ENCODE peak calls at places on chromosomes 12 and 14, in four cellular contexts. P is ureter, M is epithelial cell of proximal tubule, N is T-helper 9 cell. A is an unnamed sample.

GRCh38 chr14:61498811-61499210 is 177.4 kb downstream of the PRKCH start:
- DNase-seq in P (no peak), N (no peak), M (no peak), A (no peak)

GRCh38 chr12:52139579-52140062 is 52.2 kb downstream of the KRT80 start:
- DNase-seq in M (no peak), P (no peak), N (peak; percentile 19), A (no peak)

GRCh38 chr12:10098762-10099161 is at the start of gene CLEC1A:
- DNase-seq in P (no peak), M (no peak), N (no peak), A (peak; percentile 44)

GRCh38 chr12:47282206-47282605 is 202.4 kb upstream of the AMIGO2 start:
- DNase-seq in N (no peak), P (no peak), M (no peak), A (no peak)

GRCh38 chr12:115440438-115440837 is 756.5 kb upstream of the TBX3 start:
- DNase-seq in P (no peak), N (no peak), M (peak; percentile 9), A (no peak)

GRCh38 chr12:87848248-87848868 is 180.8 kb downstream of the C12orf50 start:
- DNase-seq in P (no peak), N (no peak), M (peak; percentile 38), A (peak; percentile 63)

GRCh38 chr12:22275847-22276246 is 58.7 kb downstream of the ST8SIA1 start:
- DNase-seq in N (no peak), P (peak; percentile 86), M (peak; percentile 89), A (no peak)

GRCh38 chr12:77337327-77337726 is 272.0 kb upstream of the E2F7 start:
- DNase-seq in N (no peak), P (no peak), M (no peak), A (no peak)

GRCh38 chr12:977163-977562 is 13.9 kb upstream of the ERC1 start:
- DNase-seq in N (no peak), P (no peak), M (no peak), A (no peak)

GRCh38 chr12:113048716-113049127 is 7.8 kb upstream of the DTX1 start:
- DNase-seq in P (peak; percentile 65), M (no peak), N (peak; percentile 44), A (no peak)

GRCh38 chr12:42130670-42131402 is 13.8 kb downstream of the GXYLT1 start:
- DNase-seq in N (no peak), P (no peak), M (no peak), A (no peak)

GRCh38 chr12:22333186-22333745 is 1.2 kb downstream of the ST8SIA1 start:
- DNase-seq in M (no peak), N (no peak), P (no peak), A (no peak)

GRCh38 chr14:92627707-92628215 is 114.2 kb downstream of the RIN3 start:
- DNase-seq in P (no peak), N (no peak), M (no peak), A (no peak)

GRCh38 chr12:55713721-55714120 is 2.1 kb upstream of the BLOC1S1 start:
- DNase-seq in N (no peak), M (no peak), P (no peak), A (no peak)

GRCh38 chr12:50579757-50580267 is 75.0 kb downstream of the DIP2B start:
- DNase-seq in M (peak; percentile 59), N (no peak), P (no peak), A (no peak)

GRCh38 chr14:55752580-55753365 is 172.8 kb downstream of the KTN1 start:
- DNase-seq in P (peak; percentile 68), N (no peak), M (no peak), A (peak; percentile 66)

GRCh38 chr12:123732251-123732650 is 20.1 kb downstream of the ATP6V0A2 start:
- DNase-seq in N (no peak), P (no peak), M (no peak), A (no peak)

GRCh38 chr12:65823481-65824313 is 586 bp upstream of the HMGA2 start:
- DNase-seq in P (no peak), N (no peak), M (no peak), A (no peak)

GRCh38 chr14:44895716-44896115 is 66.0 kb downstream of the KLHL28 start:
- DNase-seq in M (peak; percentile 74), P (no peak), N (no peak), A (no peak)

GRCh38 chr12:1300460-1300859 is 293.9 kb downstream of the FBXL14 start:
- DNase-seq in M (no peak), P (no peak), N (no peak), A (no peak)

GRCh38 chr12:1936406-1937320 is 18.2 kb upstream of the CACNA2D4 start:
- DNase-seq in N (no peak), P (peak; percentile 70), M (peak; percentile 15), A (no peak)

GRCh38 chr12:96047621-96048211 is 12.3 kb upstream of the LTA4H start:
- DNase-seq in P (peak; percentile 50), N (no peak), M (no peak), A (peak; percentile 33)

GRCh38 chr12:121534495-121535148 is 46.2 kb downstream of the KDM2B start:
- DNase-seq in N (peak; percentile 63), P (no peak), M (no peak), A (no peak)

GRCh38 chr12:56521590-56522371 is at the start of gene RBMS2:
- DNase-seq in N (peak; percentile 27), M (peak; percentile 86), P (peak; percentile 79), A (peak; percentile 87)

GRCh38 chr14:70770490-70770889 is 38.8 kb downstream of the MAP3K9 start:
- DNase-seq in P (no peak), N (no peak), M (no peak), A (no peak)

GRCh38 chr14:100604709-100605108 is 17.5 kb upstream of the BEGAIN start:
- DNase-seq in M (no peak), N (no peak), P (no peak), A (no peak)

GRCh38 chr14:89771251-89771650 is 183.3 kb downstream of the EFCAB11 start:
- DNase-seq in N (no peak), P (no peak), M (no peak), A (no peak)

GRCh38 chr12:105235747-105236476 is at the start of gene APPL2:
- DNase-seq in P (peak; percentile 92), N (peak; percentile 63), M (no peak), A (no peak)

GRCh38 chr14:36019126-36019525 is 157.4 kb downstream of the PTCSC3 start:
- DNase-seq in P (no peak), M (no peak), N (no peak), A (no peak)

GRCh38 chr14:89060191-89060590 is 235.7 kb downstream of the TTC8 start:
- DNase-seq in P (no peak), M (no peak), N (no peak), A (no peak)

GRCh38 chr12:27589419-27589818 is 65.4 kb downstream of the PPFIBP1 start:
- DNase-seq in M (no peak), N (no peak), P (no peak), A (no peak)

GRCh38 chr12:2666411-2666810 is 128.4 kb upstream of the FKBP4 start:
- DNase-seq in N (no peak), M (no peak), P (no peak), A (no peak)

GRCh38 chr14:81313775-81314429 is 86.2 kb downstream of the STON2 start:
- DNase-seq in N (no peak), M (peak; percentile 40), P (no peak), A (no peak)

GRCh38 chr12:52644078-52644415 is 8.0 kb downstream of the KRT2 start:
- DNase-seq in N (no peak), P (no peak), M (no peak), A (no peak)

GRCh38 chr14:31992051-31992450 is 85.1 kb upstream of the ARHGAP5 start:
- DNase-seq in M (no peak), P (no peak), N (no peak), A (no peak)

GRCh38 chr14:53285064-53285463 is 131.9 kb upstream of the DDHD1 start:
- DNase-seq in P (no peak), M (no peak), N (no peak), A (no peak)